ENCODE peak calls at places on chromosomes 11 and 22, in seven cellular contexts. L, H, N, Z, V, E and Q are unnamed samples.

GRCh38 chr11:58622344-58622743 is at the start of gene CNTF:
- DNase-seq in L (no peak), H (no peak), N (no peak), Z (no peak), V (no peak), E (peak), Q (no peak)

GRCh38 chr11:118380571-118380970 is 20.8 kb upstream of the ATP5MG start:
- DNase-seq in L (no peak), H (no peak), N (no peak), Z (no peak), V (no peak), E (no peak), Q (no peak)

GRCh38 chr22:37566329-37566837 is 6.1 kb downstream of the CDC42EP1 start:
- DNase-seq in L (no peak), H (peak), N (no peak), Z (no peak), V (no peak), E (no peak), Q (peak)

GRCh38 chr22:35930933-35931332 is 97.7 kb downstream of the RBFOX2 start:
- DNase-seq in L (peak), H (no peak), N (peak), Z (no peak), V (no peak), E (peak), Q (no peak)

GRCh38 chr11:107123022-107123421 is 104.7 kb upstream of the GUCY1A2 start:
- DNase-seq in L (no peak), H (no peak), N (no peak), Z (no peak), V (no peak), E (no peak), Q (no peak)

GRCh38 chr11:110093407-110094297 is 460 bp downstream of the ZC3H12C start:
- DNase-seq in L (no peak), H (peak), N (peak), Z (no peak), V (peak), E (peak), Q (no peak)

GRCh38 chr11:63845305-63845704 is 6.4 kb downstream of the MARK2 start:
- DNase-seq in L (no peak), H (no peak), N (no peak), Z (no peak), V (no peak), E (peak), Q (no peak)

GRCh38 chr11:111936045-111936400 is 1.1 kb upstream of the DIXDC1 start:
- DNase-seq in L (no peak), H (no peak), N (no peak), Z (no peak), V (no peak), E (no peak), Q (no peak)

GRCh38 chr11:108647701-108648527 is 17.0 kb upstream of the DDX10 start:
- DNase-seq in L (peak), H (peak), N (peak), Z (no peak), V (no peak), E (peak), Q (peak)

GRCh38 chr11:27241316-27242122 is 121.5 kb downstream of the CCDC34 start:
- DNase-seq in L (no peak), H (no peak), N (no peak), Z (no peak), V (no peak), E (peak), Q (no peak)